ENCODE peak calls at places on chromosome 20, in ten cellular contexts. One of them, this sample, is unnamed. For H3K4me1, the result is how much of the 10 kb centered on the place peaks cover.

GRCh38 chr20:2006452-2007381 is 12.9 kb upstream of the PDYN start:
- DNase-seq in endodermal cell: peak
- DNase-seq in BE2C: peak
- DNase-seq in cardiac muscle cell: peak
- DNase-seq in heart right ventricle: no peak
- DNase-seq in spleen: no peak
- DNase-seq in IMR-90: peak
- DNase-seq in tibial nerve: no peak
- DNase-seq in pancreas: no peak
- DNase-seq in left ventricle myocardium inferior: no peak
- DNase-seq in this sample: no peak

GRCh38 chr20:51034461-51034860 is 11.6 kb upstream of the KCNG1 start:
- DNase-seq in endodermal cell: no peak
- DNase-seq in BE2C: no peak
- DNase-seq in cardiac muscle cell: no peak
- DNase-seq in heart right ventricle: no peak
- DNase-seq in spleen: peak
- DNase-seq in IMR-90: no peak
- DNase-seq in tibial nerve: no peak
- DNase-seq in pancreas: no peak
- DNase-seq in left ventricle myocardium inferior: no peak
- DNase-seq in this sample: no peak

GRCh38 chr20:57440678-57441509 is 49.7 kb downstream of the RBM38 start:
- DNase-seq in endodermal cell: peak
- DNase-seq in BE2C: peak
- DNase-seq in cardiac muscle cell: peak
- DNase-seq in heart right ventricle: peak
- DNase-seq in spleen: peak
- DNase-seq in IMR-90: peak
- DNase-seq in tibial nerve: peak
- DNase-seq in pancreas: peak
- DNase-seq in left ventricle myocardium inferior: peak
- DNase-seq in this sample: peak

GRCh38 chr20:57459897-57460663 is 64.9 kb downstream of the CTCFL start:
- DNase-seq in endodermal cell: no peak
- DNase-seq in BE2C: no peak
- DNase-seq in cardiac muscle cell: no peak
- DNase-seq in heart right ventricle: no peak
- DNase-seq in spleen: no peak
- DNase-seq in IMR-90: no peak
- DNase-seq in tibial nerve: no peak
- DNase-seq in pancreas: no peak
- DNase-seq in left ventricle myocardium inferior: no peak
- DNase-seq in this sample: no peak

GRCh38 chr20:57481281-57481711 is 43.6 kb downstream of the CTCFL start:
- DNase-seq in endodermal cell: peak
- DNase-seq in BE2C: no peak
- DNase-seq in cardiac muscle cell: no peak
- DNase-seq in heart right ventricle: no peak
- DNase-seq in spleen: peak
- DNase-seq in IMR-90: no peak
- DNase-seq in tibial nerve: no peak
- DNase-seq in pancreas: peak
- DNase-seq in left ventricle myocardium inferior: no peak
- DNase-seq in this sample: no peak

GRCh38 chr20:34848597-34848996 is 23.1 kb upstream of the NCOA6 start:
- DNase-seq in endodermal cell: no peak
- DNase-seq in BE2C: no peak
- DNase-seq in cardiac muscle cell: no peak
- DNase-seq in heart right ventricle: no peak
- DNase-seq in spleen: no peak
- DNase-seq in IMR-90: no peak
- DNase-seq in tibial nerve: no peak
- DNase-seq in pancreas: no peak
- DNase-seq in left ventricle myocardium inferior: no peak
- DNase-seq in this sample: no peak

GRCh38 chr20:62161347-62161746 is 17.8 kb downstream of the SS18L1 start:
- DNase-seq in endodermal cell: no peak
- DNase-seq in BE2C: peak
- DNase-seq in cardiac muscle cell: peak
- DNase-seq in heart right ventricle: no peak
- DNase-seq in spleen: no peak
- DNase-seq in IMR-90: peak
- DNase-seq in tibial nerve: no peak
- DNase-seq in pancreas: no peak
- DNase-seq in left ventricle myocardium inferior: no peak
- DNase-seq in this sample: no peak

GRCh38 chr20:54148947-54149764 is 24.6 kb downstream of the CYP24A1 start:
- DNase-seq in endodermal cell: no peak
- DNase-seq in BE2C: no peak
- DNase-seq in cardiac muscle cell: peak
- DNase-seq in heart right ventricle: no peak
- DNase-seq in spleen: no peak
- DNase-seq in IMR-90: no peak
- DNase-seq in tibial nerve: no peak
- DNase-seq in pancreas: no peak
- DNase-seq in left ventricle myocardium inferior: no peak
- DNase-seq in this sample: no peak

DNA sequence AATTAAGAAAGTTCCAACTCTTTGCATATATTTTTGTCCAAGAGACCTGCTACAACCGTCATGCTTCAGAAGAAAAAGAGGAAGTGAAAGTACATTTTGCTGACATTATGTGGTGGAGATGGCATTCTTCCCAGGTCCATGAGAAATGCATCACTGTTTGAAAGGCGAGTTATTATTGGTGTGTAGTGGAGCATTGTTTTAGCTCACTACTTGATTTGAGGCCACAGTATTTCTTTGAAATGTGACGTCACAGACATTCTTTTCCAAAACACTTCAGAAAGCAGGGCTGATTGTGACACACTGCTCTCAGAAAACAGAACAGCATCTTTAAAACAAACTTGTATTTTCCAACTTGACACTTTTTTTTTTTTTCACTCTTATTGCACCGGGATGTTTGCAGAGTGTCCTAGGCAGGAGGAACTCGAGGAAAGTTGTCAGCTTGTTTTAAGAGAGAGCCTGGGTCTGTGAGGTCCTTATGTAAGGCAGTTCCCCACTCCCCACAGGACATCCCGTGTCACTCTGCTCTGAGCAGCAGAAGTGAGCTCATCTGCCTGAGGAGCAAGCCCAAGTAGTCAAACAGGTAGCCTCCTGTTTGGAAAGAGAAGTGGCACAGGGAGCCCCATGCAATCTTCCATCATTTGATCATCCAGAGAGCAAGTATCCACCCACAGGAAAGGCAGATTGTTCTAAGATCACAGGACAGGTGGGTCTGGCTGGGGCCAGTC is 1.1 kb downstream of the SPTLC3 start:
- DNase-seq in endodermal cell: no peak
- DNase-seq in BE2C: no peak
- DNase-seq in cardiac muscle cell: peak
- DNase-seq in heart right ventricle: no peak
- DNase-seq in spleen: no peak
- DNase-seq in IMR-90: peak
- DNase-seq in tibial nerve: peak
- DNase-seq in pancreas: no peak
- DNase-seq in left ventricle myocardium inferior: no peak
- DNase-seq in this sample: peak
- H3K4me3 ChIP-seq in endodermal cell: no peak
- H3K4me3 ChIP-seq in BE2C: no peak
- H3K4me3 ChIP-seq in cardiac muscle cell: peak
- H3K4me3 ChIP-seq in heart right ventricle: peak
- H3K4me3 ChIP-seq in spleen: no peak
- H3K4me3 ChIP-seq in IMR-90: peak
- H3K4me3 ChIP-seq in tibial nerve: peak
- H3K4me3 ChIP-seq in pancreas: peak
- H3K4me3 ChIP-seq in left ventricle myocardium inferior: peak
- H3K4me3 ChIP-seq in this sample: peak

GRCh38 chr20:4022386-4023350 is 7.3 kb upstream of the RNF24 start:
- DNase-seq in endodermal cell: peak
- DNase-seq in BE2C: no peak
- DNase-seq in cardiac muscle cell: peak
- DNase-seq in heart right ventricle: no peak
- DNase-seq in spleen: no peak
- DNase-seq in IMR-90: no peak
- DNase-seq in tibial nerve: no peak
- DNase-seq in pancreas: no peak
- DNase-seq in left ventricle myocardium inferior: no peak
- DNase-seq in this sample: no peak

GRCh38 chr20:4025125-4025524 is 9.8 kb upstream of the RNF24 start:
- DNase-seq in endodermal cell: no peak
- DNase-seq in BE2C: no peak
- DNase-seq in cardiac muscle cell: no peak
- DNase-seq in heart right ventricle: no peak
- DNase-seq in spleen: no peak
- DNase-seq in IMR-90: no peak
- DNase-seq in tibial nerve: no peak
- DNase-seq in pancreas: no peak
- DNase-seq in left ventricle myocardium inferior: no peak
- DNase-seq in this sample: no peak

GRCh38 chr20:4027590-4028265 is 12.4 kb upstream of the RNF24 start:
- DNase-seq in endodermal cell: no peak
- DNase-seq in BE2C: no peak
- DNase-seq in cardiac muscle cell: no peak
- DNase-seq in heart right ventricle: no peak
- DNase-seq in spleen: no peak
- DNase-seq in IMR-90: no peak
- DNase-seq in tibial nerve: no peak
- DNase-seq in pancreas: no peak
- DNase-seq in left ventricle myocardium inferior: no peak
- DNase-seq in this sample: peak

GRCh38 chr20:4025679-4026078 is 10.3 kb upstream of the RNF24 start:
- DNase-seq in endodermal cell: no peak
- DNase-seq in BE2C: no peak
- DNase-seq in cardiac muscle cell: no peak
- DNase-seq in heart right ventricle: no peak
- DNase-seq in spleen: no peak
- DNase-seq in IMR-90: no peak
- DNase-seq in tibial nerve: no peak
- DNase-seq in pancreas: no peak
- DNase-seq in left ventricle myocardium inferior: no peak
- DNase-seq in this sample: no peak

GRCh38 chr20:4026093-4026601 is 10.8 kb upstream of the RNF24 start:
- DNase-seq in endodermal cell: peak
- DNase-seq in BE2C: peak
- DNase-seq in cardiac muscle cell: peak
- DNase-seq in heart right ventricle: no peak
- DNase-seq in spleen: no peak
- DNase-seq in IMR-90: peak
- DNase-seq in tibial nerve: no peak
- DNase-seq in pancreas: no peak
- DNase-seq in left ventricle myocardium inferior: no peak
- DNase-seq in this sample: peak
- TF ChIP-seq CTCF in endodermal cell: peak
- TF ChIP-seq CTCF in BE2C: peak
- TF ChIP-seq CTCF in cardiac muscle cell: peak
- TF ChIP-seq CTCF in heart right ventricle: peak
- TF ChIP-seq CTCF in spleen: peak
- TF ChIP-seq CTCF in IMR-90: peak
- TF ChIP-seq CTCF in tibial nerve: no peak
- TF ChIP-seq CTCF in pancreas: no peak
- TF ChIP-seq CTCF in left ventricle myocardium inferior: peak
- TF ChIP-seq CTCF in this sample: no peak

DNA sequence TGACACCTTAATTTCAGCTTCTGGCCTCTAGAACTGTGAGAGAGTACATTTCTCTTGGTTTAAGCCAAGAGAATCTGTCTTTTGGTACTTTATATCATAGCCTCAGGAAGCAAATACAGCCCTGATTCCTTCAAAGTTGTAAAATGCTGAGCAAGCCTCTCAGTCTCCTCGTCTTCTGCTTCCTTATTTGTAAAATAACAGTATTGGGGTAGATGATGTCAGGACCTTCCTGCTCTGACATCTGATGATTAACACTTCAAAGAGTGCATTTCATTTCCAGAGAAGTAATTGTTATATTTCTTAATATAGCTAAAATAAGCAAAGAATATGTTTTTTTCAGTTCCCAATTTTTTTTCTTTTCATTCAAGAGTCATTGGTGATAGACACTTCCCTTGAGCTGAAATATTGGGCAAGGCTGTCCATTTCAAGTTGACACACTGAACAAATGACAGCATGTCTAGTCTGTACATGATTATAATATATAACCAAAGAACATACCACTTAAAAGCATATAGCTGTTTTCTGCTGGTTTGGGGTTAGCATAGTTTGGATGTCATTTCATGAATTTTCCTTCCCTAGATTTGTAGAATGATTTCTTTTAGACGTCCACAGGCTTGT is 53.4 kb downstream of the SLX4IP start:
- DNase-seq in endodermal cell: no peak
- DNase-seq in BE2C: no peak
- DNase-seq in cardiac muscle cell: no peak
- DNase-seq in heart right ventricle: no peak
- DNase-seq in spleen: no peak
- DNase-seq in IMR-90: no peak
- DNase-seq in tibial nerve: no peak
- DNase-seq in pancreas: no peak
- DNase-seq in left ventricle myocardium inferior: no peak
- DNase-seq in this sample: no peak
- H3K4me1 ChIP-seq in endodermal cell: under half
- H3K4me1 ChIP-seq in BE2C: under half
- H3K4me1 ChIP-seq in cardiac muscle cell: under half
- H3K4me1 ChIP-seq in heart right ventricle: under half
- H3K4me1 ChIP-seq in spleen: under half
- H3K4me1 ChIP-seq in IMR-90: under half
- H3K4me1 ChIP-seq in tibial nerve: under half
- H3K4me1 ChIP-seq in pancreas: under half
- H3K4me1 ChIP-seq in left ventricle myocardium inferior: under half
- H3K4me1 ChIP-seq in this sample: under half

GRCh38 chr20:13276945-13277582 is 56.0 kb downstream of the ISM1 start:
- DNase-seq in endodermal cell: no peak
- DNase-seq in BE2C: no peak
- DNase-seq in cardiac muscle cell: no peak
- DNase-seq in heart right ventricle: no peak
- DNase-seq in spleen: no peak
- DNase-seq in IMR-90: no peak
- DNase-seq in tibial nerve: no peak
- DNase-seq in pancreas: no peak
- DNase-seq in left ventricle myocardium inferior: no peak
- DNase-seq in this sample: no peak

GRCh38 chr20:13280609-13281324 is 59.7 kb downstream of the ISM1 start:
- DNase-seq in endodermal cell: no peak
- DNase-seq in BE2C: no peak
- DNase-seq in cardiac muscle cell: no peak
- DNase-seq in heart right ventricle: no peak
- DNase-seq in spleen: no peak
- DNase-seq in IMR-90: no peak
- DNase-seq in tibial nerve: no peak
- DNase-seq in pancreas: no peak
- DNase-seq in left ventricle myocardium inferior: no peak
- DNase-seq in this sample: no peak

GRCh38 chr20:13274311-13274965 is 53.4 kb downstream of the ISM1 start:
- DNase-seq in endodermal cell: peak
- DNase-seq in BE2C: no peak
- DNase-seq in cardiac muscle cell: no peak
- DNase-seq in heart right ventricle: no peak
- DNase-seq in spleen: no peak
- DNase-seq in IMR-90: no peak
- DNase-seq in tibial nerve: no peak
- DNase-seq in pancreas: no peak
- DNase-seq in left ventricle myocardium inferior: no peak
- DNase-seq in this sample: no peak

GRCh38 chr20:13279171-13279570 is 58.1 kb downstream of the ISM1 start:
- DNase-seq in endodermal cell: no peak
- DNase-seq in BE2C: no peak
- DNase-seq in cardiac muscle cell: no peak
- DNase-seq in heart right ventricle: no peak
- DNase-seq in spleen: no peak
- DNase-seq in IMR-90: no peak
- DNase-seq in tibial nerve: no peak
- DNase-seq in pancreas: no peak
- DNase-seq in left ventricle myocardium inferior: no peak
- DNase-seq in this sample: no peak

DNA sequence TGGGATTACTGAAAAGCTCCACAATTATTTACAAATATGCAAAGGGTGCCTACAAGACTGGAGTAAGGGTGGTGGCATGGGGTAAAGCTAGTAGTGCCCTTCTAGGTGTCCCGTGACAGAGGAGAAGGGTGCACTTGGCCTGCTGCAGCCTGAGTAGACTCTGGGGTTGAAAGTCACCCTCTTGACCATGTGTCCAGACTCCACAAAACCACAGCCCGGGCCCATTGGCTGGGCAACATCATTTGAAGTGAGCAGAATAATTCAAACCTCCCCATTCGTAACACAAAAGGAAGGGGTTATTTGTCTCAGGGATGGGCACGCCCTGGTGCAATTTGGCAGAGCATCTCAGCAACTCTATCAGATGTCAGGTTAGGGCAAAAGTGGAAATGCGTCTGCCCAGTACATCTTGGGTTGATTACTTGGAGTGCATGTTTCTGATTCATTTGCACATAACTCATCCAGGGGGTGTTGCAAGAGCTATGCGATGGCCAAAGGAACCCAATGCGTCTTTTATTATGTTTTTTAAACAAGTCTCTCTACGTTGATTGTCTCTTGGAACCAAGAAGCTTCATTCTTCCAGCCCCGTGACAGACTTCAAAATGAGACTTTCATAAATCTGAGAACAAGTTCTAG is 56.7 kb downstream of the ISM1 start:
- DNase-seq in endodermal cell: no peak
- DNase-seq in BE2C: no peak
- DNase-seq in cardiac muscle cell: no peak
- DNase-seq in heart right ventricle: no peak
- DNase-seq in spleen: no peak
- DNase-seq in IMR-90: no peak
- DNase-seq in tibial nerve: peak
- DNase-seq in pancreas: no peak
- DNase-seq in left ventricle myocardium inferior: no peak
- DNase-seq in this sample: no peak
- H3K4me3 ChIP-seq in endodermal cell: no peak
- H3K4me3 ChIP-seq in BE2C: no peak
- H3K4me3 ChIP-seq in cardiac muscle cell: no peak
- H3K4me3 ChIP-seq in heart right ventricle: no peak
- H3K4me3 ChIP-seq in spleen: no peak
- H3K4me3 ChIP-seq in IMR-90: no peak
- H3K4me3 ChIP-seq in tibial nerve: no peak
- H3K4me3 ChIP-seq in pancreas: no peak
- H3K4me3 ChIP-seq in left ventricle myocardium inferior: no peak
- H3K4me3 ChIP-seq in this sample: no peak

This sample was measured in right atrium auricular region.